ENCODE peak calls at places on chromosome 22, in five cellular contexts. G, V, Q, I and Y are unnamed samples.

GRCh38 chr22:23225724-23226496 is 45.6 kb downstream of the BCR start:
- DNase-seq in G (no peak), V (no peak), Q (peak), I (peak), Y (no peak)

GRCh38 chr22:26174280-26174679 is 5.0 kb downstream of the SEZ6L start:
- DNase-seq in G (no peak), V (peak), Q (peak), I (no peak), Y (no peak)

GRCh38 chr22:18083406-18083805 is 5.6 kb downstream of the PEX26 start:
- DNase-seq in G (no peak), V (no peak), Q (no peak), I (no peak), Y (no peak)

GRCh38 chr22:41350087-41350486 is 31.7 kb upstream of the TEF start:
- DNase-seq in G (no peak), V (no peak), Q (no peak), I (no peak), Y (no peak)

GRCh38 chr22:32331236-32331917 is 26.3 kb upstream of the RFPL3 start:
- DNase-seq in G (no peak), V (no peak), Q (no peak), I (peak), Y (no peak)

GRCh38 chr22:44505796-44506354 is 7.8 kb upstream of the RTL6 start:
- DNase-seq in G (no peak), V (no peak), Q (no peak), I (no peak), Y (no peak)

GRCh38 chr22:40107244-40107643 is 70.5 kb upstream of the TNRC6B start:
- DNase-seq in G (peak), V (no peak), Q (no peak), I (no peak), Y (no peak)

GRCh38 chr22:23115369-23115768 is 26.4 kb downstream of the RSPH14 start:
- DNase-seq in G (no peak), V (no peak), Q (no peak), I (no peak), Y (no peak)

GRCh38 chr22:18999416-18999815 is 63.3 kb upstream of the PRODH start:
- DNase-seq in G (no peak), V (no peak), Q (no peak), I (no peak), Y (no peak)

GRCh38 chr22:22820626-22821025 is 67.0 kb upstream of the IGLL5 start:
- DNase-seq in G (peak), V (no peak), Q (no peak), I (no peak), Y (no peak)

GRCh38 chr22:19218541-19219233 is 40.2 kb upstream of the SLC25A1 start:
- DNase-seq in G (no peak), V (no peak), Q (no peak), I (no peak), Y (no peak)

GRCh38 chr22:31045900-31046587 is 35.1 kb upstream of the SMTN start:
- DNase-seq in G (no peak), V (peak), Q (no peak), I (no peak), Y (no peak)

GRCh38 chr22:17733484-17733883 is 40.8 kb downstream of the BID start:
- DNase-seq in G (no peak), V (no peak), Q (peak), I (peak), Y (no peak)

GRCh38 chr22:19877626-19878339 is 23.1 kb upstream of the GNB1L start:
- DNase-seq in G (no peak), V (peak), Q (no peak), I (no peak), Y (no peak)

GRCh38 chr22:25083414-25084166 is 116.1 kb upstream of the CRYBB3 start:
- DNase-seq in G (no peak), V (peak), Q (no peak), I (no peak), Y (no peak)

GRCh38 chr22:25086902-25087282 is 112.8 kb upstream of the CRYBB3 start:
- DNase-seq in G (no peak), V (no peak), Q (no peak), I (no peak), Y (no peak)

GRCh38 chr22:25085156-25085555 is 114.5 kb upstream of the CRYBB3 start:
- DNase-seq in G (no peak), V (no peak), Q (no peak), I (no peak), Y (no peak)

GRCh38 chr22:25084405-25085107 is 115.1 kb upstream of the CRYBB3 start:
- DNase-seq in G (no peak), V (no peak), Q (no peak), I (no peak), Y (no peak)

DNA sequence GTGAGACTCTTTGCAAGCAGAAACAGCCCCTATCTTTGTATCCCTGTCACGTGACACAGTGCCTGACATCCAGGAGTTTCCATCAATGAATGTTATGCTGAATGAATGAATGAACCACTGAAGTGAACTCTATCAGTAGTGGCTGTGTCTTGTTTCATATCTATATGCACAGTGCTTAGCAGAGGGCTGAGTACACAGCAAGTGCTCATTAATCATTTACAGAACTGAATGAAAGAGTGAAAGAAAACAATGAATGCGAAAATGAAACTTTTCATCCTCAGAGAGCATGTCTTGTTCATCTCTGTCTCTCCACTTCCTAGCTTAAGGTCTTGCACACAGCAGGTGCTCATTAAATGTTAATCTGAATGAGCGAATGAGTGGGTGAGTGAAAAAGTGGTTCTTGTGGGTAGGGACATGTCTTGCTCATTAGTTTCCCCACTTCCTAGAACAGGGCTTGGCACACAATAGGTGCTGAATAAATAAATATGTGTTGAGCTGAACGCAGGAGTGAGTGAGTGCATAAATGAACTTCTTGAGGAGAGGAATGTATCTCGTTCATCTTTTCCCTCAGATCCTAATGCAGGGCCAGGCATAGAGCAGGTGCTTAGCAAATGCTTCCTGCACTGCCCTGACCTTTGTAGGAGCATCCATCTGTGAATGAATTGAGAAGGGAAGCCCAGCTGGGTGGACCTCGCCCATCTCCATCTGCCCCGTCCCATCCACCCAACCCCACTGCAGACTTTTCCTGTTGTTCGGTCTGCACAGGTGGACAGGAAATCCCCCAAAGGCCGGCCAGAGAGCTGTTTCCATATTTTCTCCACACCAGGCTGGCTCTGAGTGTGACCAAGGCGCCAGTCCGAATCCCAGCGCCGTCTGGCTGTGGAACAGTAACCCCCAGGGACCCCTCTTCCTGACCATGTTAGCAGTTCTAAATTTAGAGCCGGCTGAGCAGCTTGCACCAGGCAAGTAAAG is 113.4 kb upstream of the CRYBB3 start:
- DNase-seq in G (peak), V (no peak), Q (no peak), I (peak), Y (no peak)
- H3K4me2 ChIP-seq in G (peak), V (no peak), Q (no peak), I (no peak), Y (no peak)

GRCh38 chr22:38137876-38138687 is 27.6 kb upstream of the BAIAP2L2 start:
- DNase-seq in G (no peak), V (no peak), Q (no peak), I (no peak), Y (no peak)

GRCh38 chr22:38136607-38137006 is 26.1 kb upstream of the BAIAP2L2 start:
- DNase-seq in G (no peak), V (no peak), Q (no peak), I (no peak), Y (no peak)

GRCh38 chr22:38133331-38133730 is 22.8 kb upstream of the BAIAP2L2 start:
- DNase-seq in G (no peak), V (no peak), Q (no peak), I (no peak), Y (no peak)

GRCh38 chr22:38132794-38133193 is 22.3 kb upstream of the BAIAP2L2 start:
- DNase-seq in G (no peak), V (no peak), Q (no peak), I (no peak), Y (no peak)

GRCh38 chr22:38135133-38135706 is 24.7 kb upstream of the BAIAP2L2 start:
- DNase-seq in G (no peak), V (no peak), Q (peak), I (peak), Y (peak)
- H3K9ac ChIP-seq in G (no peak), V (no peak), Q (peak), I (no peak), Y (peak)

GRCh38 chr22:37226514-37226913 is 14.2 kb upstream of the SSTR3 start:
- DNase-seq in G (no peak), V (no peak), Q (no peak), I (no peak), Y (no peak)

GRCh38 chr22:37226087-37226486 is 13.8 kb upstream of the SSTR3 start:
- DNase-seq in G (no peak), V (no peak), Q (no peak), I (no peak), Y (no peak)

GRCh38 chr22:37224757-37225420 is 12.6 kb upstream of the SSTR3 start:
- DNase-seq in G (no peak), V (no peak), Q (no peak), I (no peak), Y (no peak)

GRCh38 chr22:37223965-37224551 is 11.8 kb upstream of the SSTR3 start:
- DNase-seq in G (peak), V (no peak), Q (no peak), I (no peak), Y (no peak)

GRCh38 chr22:37225481-37225880 is 13.2 kb upstream of the SSTR3 start:
- DNase-seq in G (peak), V (no peak), Q (no peak), I (no peak), Y (no peak)
- TF ChIP-seq CTCF in G (peak), V (no peak), Q (peak), I (peak), Y (peak)

GRCh38 chr22:50314081-50314454 is 6.6 kb upstream of the PLXNB2 start:
- DNase-seq in G (no peak), V (no peak), Q (no peak), I (no peak), Y (no peak)

GRCh38 chr22:50313021-50313420 is 5.6 kb upstream of the PLXNB2 start:
- DNase-seq in G (no peak), V (no peak), Q (no peak), I (no peak), Y (no peak)

GRCh38 chr22:50314455-50315288 is 7.2 kb upstream of the PLXNB2 start:
- DNase-seq in G (peak), V (no peak), Q (no peak), I (no peak), Y (no peak)

GRCh38 chr22:50312371-50312770 is 4.9 kb upstream of the PLXNB2 start:
- DNase-seq in G (no peak), V (no peak), Q (no peak), I (no peak), Y (no peak)

GRCh38 chr22:50313600-50313999 is 6.2 kb upstream of the PLXNB2 start:
- DNase-seq in G (no peak), V (no peak), Q (no peak), I (no peak), Y (no peak)
- H3K4me2 ChIP-seq in G (peak), V (no peak), Q (no peak), I (no peak), Y (no peak)

DNA sequence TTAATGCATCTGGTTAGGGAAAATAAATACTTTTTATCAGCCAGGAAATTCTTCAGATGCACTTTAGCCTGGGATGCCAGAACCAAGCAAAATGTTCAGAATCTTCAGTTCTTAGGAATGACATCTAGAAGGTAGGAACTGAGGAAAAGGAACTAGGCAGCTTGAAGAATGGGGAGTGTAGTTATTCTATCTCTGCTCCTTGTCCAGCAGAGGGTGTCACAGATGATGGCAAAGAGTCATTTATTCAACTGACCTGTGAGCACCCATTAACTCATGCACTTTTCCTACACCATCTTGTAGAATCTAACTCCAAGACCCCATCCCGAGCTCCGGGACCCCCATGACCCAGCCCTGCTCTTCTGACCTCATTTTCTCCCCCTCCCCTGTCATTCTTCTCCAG is 122.1 kb upstream of the ISX start:
- DNase-seq in G (no peak), V (peak), Q (no peak), I (no peak), Y (no peak)
- H3K9ac ChIP-seq in G (no peak), V (no peak), Q (no peak), I (no peak), Y (no peak)

GRCh38 chr22:28772633-28773460 is at the start of gene CCDC117:
- DNase-seq in G (peak), V (peak), Q (peak), I (peak), Y (no peak)
- TF ChIP-seq CTCF in G (peak), V (peak), Q (no peak), I (peak), Y (peak)

DNA sequence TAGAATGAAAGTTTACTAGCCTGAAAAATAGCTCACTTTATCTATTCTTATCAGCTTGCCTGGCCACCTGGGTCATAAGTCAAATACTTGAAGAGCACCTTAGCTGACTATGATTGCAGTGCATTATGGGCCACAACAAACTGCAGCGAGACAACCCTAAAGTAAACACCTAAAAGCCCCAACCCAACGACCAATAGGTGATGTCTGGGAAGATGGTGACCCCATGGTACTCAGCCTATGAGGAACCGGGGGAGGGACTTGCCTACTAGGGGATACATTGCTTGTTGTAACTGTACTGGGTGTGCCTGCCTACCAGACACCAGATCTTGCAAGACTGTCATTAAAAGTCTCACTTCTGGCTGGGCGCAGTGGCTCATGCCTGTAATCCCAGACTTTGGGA is 35.6 kb upstream of the APOBEC3A start:
- DNase-seq in G (no peak), V (no peak), Q (no peak), I (no peak), Y (no peak)
- H3K4me2 ChIP-seq in G (no peak), V (no peak), Q (no peak), I (no peak), Y (no peak)

GRCh38 chr22:46675479-46675878 is 55.3 kb downstream of the GRAMD4 start:
- DNase-seq in G (no peak), V (no peak), Q (no peak), I (no peak), Y (no peak)
- H3K9ac ChIP-seq in G (no peak), V (no peak), Q (no peak), I (no peak), Y (no peak)